ENCODE peak calls at places on chromosomes 4 and X, in five cellular contexts. H is HepG2, E is K562, A is SK-N-SH, D is GM23338. K is an unnamed sample.
A peak's percentile ranks its signal among the peaks of the same experiment; 100 is the strongest.

GRCh38 chr4:152206185-152206584 is 329.7 kb downstream of the FBXW7 start:
- DNase-seq in H (no peak), E (no peak), A (no peak), D (no peak), K (no peak)

GRCh38 chr4:78588894-78589545 is 37.5 kb downstream of the ANXA3 start:
- DNase-seq in H (no peak), E (no peak), A (no peak), D (no peak), K (no peak)

GRCh38 chrX:74242050-74242449 is 61.9 kb upstream of the ZCCHC13 start:
- DNase-seq in H (peak; percentile 89), E (no peak), A (no peak), D (no peak), K (no peak)

GRCh38 chrX:123330229-123330942 is 146.3 kb downstream of the GRIA3 start:
- DNase-seq in H (no peak), E (no peak), A (no peak), D (no peak), K (no peak)

GRCh38 chrX:149491812-149492211 is 13.3 kb downstream of the IDS start:
- DNase-seq in H (peak; percentile 48), E (no peak), A (no peak), D (no peak), K (no peak)

GRCh38 chr4:15738877-15739276 is 36.0 kb downstream of the BST1 start:
- DNase-seq in H (no peak), E (no peak), A (no peak), D (no peak), K (no peak)

GRCh38 chrX:19630776-19631707 is 115.7 kb upstream of the MAP3K15 start:
- DNase-seq in H (no peak), E (no peak), A (no peak), D (peak; percentile 19), K (no peak)

GRCh38 chrX:47214435-47215077 is 3.9 kb upstream of the CDK16 start:
- DNase-seq in H (no peak), E (no peak), A (no peak), D (no peak), K (no peak)

GRCh38 chr4:4759883-4760282 is 99.6 kb upstream of the MSX1 start:
- DNase-seq in H (no peak), E (no peak), A (no peak), D (no peak), K (no peak)

GRCh38 chrX:42803320-42803719 is 25.4 kb upstream of the PPP1R2C start:
- DNase-seq in H (no peak), E (no peak), A (no peak), D (no peak), K (no peak)

GRCh38 chr4:62706423-62706822 is 1506.3 kb downstream of the ADGRL3 start:
- DNase-seq in H (no peak), E (no peak), A (no peak), D (peak; percentile 9), K (no peak)

GRCh38 chrX:95383778-95384177 is 1300.9 kb upstream of the DIAPH2 start:
- DNase-seq in H (no peak), E (no peak), A (no peak), D (no peak), K (no peak)

GRCh38 chr4:150126201-150126879 is 48.1 kb downstream of the DCLK2 start:
- DNase-seq in H (no peak), E (no peak), A (no peak), D (no peak), K (no peak)

GRCh38 chr4:160091631-160092030 is 988.8 kb downstream of the RAPGEF2 start:
- DNase-seq in H (no peak), E (no peak), A (no peak), D (no peak), K (no peak)

GRCh38 chr4:152106781-152107321 is 346.0 kb upstream of the GATB start:
- DNase-seq in H (no peak), E (no peak), A (no peak), D (no peak), K (no peak)

GRCh38 chr4:105951198-105951597 is 55.9 kb downstream of the NPNT start:
- DNase-seq in H (no peak), E (no peak), A (no peak), D (peak; percentile 41), K (no peak)

GRCh38 chr4:175560628-175561027 is 251.4 kb downstream of the GPM6A start:
- DNase-seq in H (no peak), E (no peak), A (peak; percentile 7), D (peak; percentile 36), K (peak; percentile 5)

GRCh38 chrX:137684591-137684990 is 118.7 kb downstream of the ZIC3 start:
- DNase-seq in H (no peak), E (no peak), A (no peak), D (peak; percentile 28), K (no peak)

GRCh38 chr4:1706358-1706757 is 5.8 kb downstream of the SLBP start:
- DNase-seq in H (no peak), E (no peak), A (no peak), D (no peak), K (no peak)

GRCh38 chr4:123421227-123421941 is 24.8 kb downstream of the SPRY1 start:
- DNase-seq in H (no peak), E (no peak), A (no peak), D (no peak), K (no peak)

GRCh38 chr4:117664706-117665444 is 369.4 kb upstream of the NDST3 start:
- DNase-seq in H (no peak), E (no peak), A (no peak), D (no peak), K (no peak)

GRCh38 chr4:188463909-188464308 is 324.7 kb downstream of the TRIML1 start:
- DNase-seq in H (no peak), E (no peak), A (no peak), D (no peak), K (no peak)

DNA sequence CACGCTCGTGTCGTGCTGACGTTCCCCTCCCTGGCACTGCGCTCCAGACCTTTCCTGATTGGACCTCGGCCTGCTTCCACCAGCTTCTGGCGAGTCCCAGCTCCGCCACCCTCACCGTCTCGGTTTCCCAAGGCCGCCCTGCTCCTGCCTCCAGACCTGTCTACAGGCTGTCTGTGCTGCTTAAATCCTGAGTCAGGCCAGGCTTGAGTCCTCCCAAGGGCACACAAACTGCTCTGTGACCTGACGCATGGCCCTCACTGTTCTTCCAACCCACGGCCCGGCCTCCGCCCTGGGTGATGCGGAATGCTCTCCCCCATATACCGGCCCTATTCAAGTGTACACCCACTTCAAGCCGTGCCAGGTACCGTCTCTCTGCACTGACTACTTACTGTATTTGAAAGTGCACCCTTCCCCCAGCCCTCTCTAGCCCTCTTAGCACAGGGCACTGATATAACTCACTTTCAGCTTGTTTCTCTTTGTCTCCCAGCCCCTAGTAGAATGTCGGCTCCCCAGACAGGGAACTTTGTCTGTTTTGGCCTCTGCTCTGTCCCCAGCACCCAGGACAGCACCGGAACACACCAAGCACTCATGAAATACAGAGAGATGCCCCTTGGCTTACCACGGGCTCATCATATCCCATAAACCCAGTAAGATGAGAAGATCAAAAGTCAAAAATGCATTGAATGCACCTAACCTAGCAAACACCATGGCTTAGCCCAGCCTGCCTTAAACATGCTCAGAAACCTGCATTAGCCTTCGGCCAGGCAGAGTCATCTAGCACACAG is 63.1 kb upstream of the AFAP1 start:
- DNase-seq in H (no peak), E (no peak), A (no peak), D (no peak), K (no peak)
- TF ChIP-seq POLR2AphosphoS5 in H (no peak), E (no peak), A (no peak), D (no peak), K (no peak)

GRCh38 chr4:143186634-143187033 is 1.9 kb downstream of the USP38 start:
- DNase-seq in H (peak; percentile 5), E (no peak), A (no peak), D (peak; percentile 29), K (no peak)
- TF ChIP-seq REST in H (no peak), E (no peak), A (no peak), D (no peak), K (no peak)

GRCh38 chrX:153492543-153492942 is 2.2 kb upstream of the BGN start:
- DNase-seq in H (no peak), E (peak; percentile 22), A (no peak), D (no peak), K (no peak)

GRCh38 chrX:153491351-153492152 is 3.2 kb upstream of the BGN start:
- DNase-seq in H (no peak), E (no peak), A (peak; percentile 66), D (no peak), K (no peak)

GRCh38 chrX:153490217-153490616 is 4.6 kb upstream of the BGN start:
- DNase-seq in H (no peak), E (no peak), A (peak; percentile 64), D (no peak), K (no peak)

GRCh38 chrX:153493085-153493484 is 1.7 kb upstream of the BGN start:
- DNase-seq in H (no peak), E (no peak), A (no peak), D (no peak), K (no peak)

GRCh38 chrX:153492153-153492454 is 2.7 kb upstream of the BGN start:
- DNase-seq in H (no peak), E (no peak), A (no peak), D (no peak), K (no peak)
- TF ChIP-seq POLR2AphosphoS5 in H (no peak), E (no peak), A (no peak), D (no peak), K (no peak)

GRCh38 chrX:120358687-120359086 is 3.2 kb upstream of the ATP1B4 start:
- DNase-seq in H (no peak), E (no peak), A (no peak), D (no peak), K (no peak)
- TF ChIP-seq REST in H (no peak), E (no peak), A (no peak), D (no peak), K (no peak)

GRCh38 chr4:13484749-13485345 is 707 bp upstream of the RAB28 start:
- DNase-seq in H (peak; percentile 7), E (no peak), A (no peak), D (peak; percentile 48), K (no peak)
- TF ChIP-seq POLR2AphosphoS5 in H (no peak), E (no peak), A (no peak), D (no peak), K (no peak)

GRCh38 chr4:141900841-141901240 is 264.5 kb downstream of the IL15 start:
- DNase-seq in H (no peak), E (no peak), A (no peak), D (no peak), K (no peak)

GRCh38 chr4:141909541-141909940 is 273.2 kb downstream of the IL15 start:
- DNase-seq in H (no peak), E (no peak), A (no peak), D (no peak), K (no peak)

DNA sequence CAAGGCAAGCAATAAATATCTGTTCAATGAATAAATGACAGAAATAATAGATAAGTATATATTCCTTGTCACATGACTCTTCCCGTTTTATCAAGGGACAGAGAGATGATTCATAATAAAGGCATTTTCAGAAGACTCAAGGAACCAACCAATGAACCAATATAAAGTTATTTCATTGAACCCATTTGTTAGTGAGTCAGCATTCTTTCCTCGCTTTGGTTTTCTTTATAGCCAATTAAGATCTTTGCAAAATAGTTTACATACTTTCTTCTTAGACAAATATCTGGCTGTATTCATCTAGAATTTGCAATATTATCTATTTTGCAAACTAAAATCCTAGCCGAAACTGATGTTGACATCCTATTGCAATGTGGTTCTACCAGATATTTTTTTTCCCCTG is 269.4 kb downstream of the IL15 start:
- DNase-seq in H (no peak), E (no peak), A (no peak), D (no peak), K (no peak)
- TF ChIP-seq REST in H (no peak), E (no peak), A (no peak), D (no peak), K (no peak)